ENCODE peak calls at places on chromosomes 13 and 19, in five cellular contexts. W, T, L, X and P are unnamed samples. For H3K36me3, the result is how much of the 10 kb centered on the place peaks cover.

GRCh38 chr19:28966737-28967401 is 246.1 kb downstream of the UQCRFS1 start:
- DNase-seq in L (no peak), W (no peak), T (no peak), X (no peak), P (no peak)

GRCh38 chr19:7654401-7654800 is 14.4 kb upstream of the RETN start:
- DNase-seq in T (no peak), X (no peak), L (no peak), W (no peak), P (no peak)

GRCh38 chr19:18470153-18470552 is 32.2 kb upstream of the ISYNA1 start:
- DNase-seq in T (no peak), W (no peak), X (no peak), L (no peak), P (no peak)

GRCh38 chr19:10835089-10835753 is 791 bp downstream of the TMED1 start:
- DNase-seq in W (peak), X (peak), T (no peak), L (no peak), P (peak)

GRCh38 chr13:50122465-50122864 is 107.2 kb downstream of the KCNRG start:
- DNase-seq in L (no peak), T (no peak), W (no peak), X (no peak), P (no peak)

GRCh38 chr13:64029343-64030093 is 2613.9 kb upstream of the PCDH20 start:
- DNase-seq in W (no peak), L (no peak), X (no peak), T (no peak), P (peak)

GRCh38 chr19:29843180-29844051 is 31.6 kb downstream of the CCNE1 start:
- DNase-seq in L (no peak), T (no peak), W (peak), X (no peak), P (peak)

GRCh38 chr19:5997371-5997770 is 19.4 kb upstream of the RANBP3 start:
- DNase-seq in W (no peak), T (no peak), L (no peak), X (no peak), P (no peak)

GRCh38 chr13:24118576-24118975 is 41.9 kb upstream of the SPATA13 start:
- DNase-seq in T (no peak), W (no peak), L (no peak), X (no peak), P (no peak)

GRCh38 chr19:48169585-48169973 is 565 bp downstream of the LIG1 start:
- DNase-seq in T (peak), L (peak), W (peak), X (peak), P (peak)

GRCh38 chr19:18415177-18415867 is 3.9 kb upstream of the SSBP4 start:
- DNase-seq in L (no peak), X (no peak), W (peak), T (peak), P (no peak)

GRCh38 chr13:44132710-44133109 is 240.9 kb upstream of the SERP2 start:
- DNase-seq in T (peak), W (peak), X (peak), L (peak), P (no peak)

DNA sequence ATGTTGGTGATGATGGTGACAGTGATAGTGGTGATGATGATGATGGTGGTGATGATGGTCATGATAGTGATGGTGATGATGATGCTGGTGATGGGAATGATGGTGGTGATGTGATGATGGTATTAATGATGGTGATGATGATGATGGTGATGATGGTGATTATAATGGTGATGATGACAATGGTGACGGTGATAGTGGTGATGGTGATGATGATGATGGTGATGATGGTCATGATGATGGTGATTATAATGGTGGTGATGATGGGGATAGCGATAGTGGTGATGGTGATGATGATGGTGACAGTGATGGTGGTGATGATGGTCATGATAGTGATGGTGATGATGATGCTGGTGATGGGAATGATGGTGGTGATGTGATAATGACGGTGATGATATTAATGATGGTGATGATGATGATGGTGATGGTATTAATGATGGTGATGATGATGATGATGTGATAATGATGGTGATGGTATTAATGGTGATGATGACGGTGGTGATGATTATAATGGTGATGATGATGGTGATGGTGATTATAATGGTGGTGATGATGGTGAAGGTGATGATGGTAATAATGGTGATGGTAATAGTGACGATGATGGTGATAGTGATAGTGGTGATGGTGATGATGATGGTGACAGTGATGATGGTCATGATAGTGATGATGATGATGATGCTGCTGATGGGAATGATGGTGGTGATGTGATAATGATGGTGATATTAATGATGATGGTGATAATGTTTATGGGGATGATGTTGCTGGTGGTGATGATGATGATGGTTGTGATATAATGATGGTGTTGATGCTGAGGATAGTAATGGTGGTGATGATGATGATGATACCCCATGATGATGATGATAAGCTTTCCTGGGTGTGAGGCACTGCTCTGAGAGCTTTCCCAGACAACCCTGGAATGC is 7.7 kb downstream of the C13orf46 start:
- DNase-seq in W (no peak), T (no peak), X (no peak), L (no peak), P (no peak)
- H3K36me3 ChIP-seq in W (under half), T (under half), X (under half), L (under half), P (under half)

GRCh38 chr13:110913911-110914292 is 967 bp downstream of the ANKRD10 start:
- DNase-seq in X (no peak), W (no peak), T (no peak), L (no peak), P (no peak)
- TF ChIP-seq POLR2A in X (no peak), W (no peak), T (no peak), L (no peak), P (no peak)

GRCh38 chr19:958967-959685 is 25.0 kb upstream of the WDR18 start:
- DNase-seq in T (no peak), X (no peak), W (no peak), L (peak), P (no peak)
- H3K36me3 ChIP-seq in T (under half), X (under half), W (under half), L (under half), P (under half)

DNA sequence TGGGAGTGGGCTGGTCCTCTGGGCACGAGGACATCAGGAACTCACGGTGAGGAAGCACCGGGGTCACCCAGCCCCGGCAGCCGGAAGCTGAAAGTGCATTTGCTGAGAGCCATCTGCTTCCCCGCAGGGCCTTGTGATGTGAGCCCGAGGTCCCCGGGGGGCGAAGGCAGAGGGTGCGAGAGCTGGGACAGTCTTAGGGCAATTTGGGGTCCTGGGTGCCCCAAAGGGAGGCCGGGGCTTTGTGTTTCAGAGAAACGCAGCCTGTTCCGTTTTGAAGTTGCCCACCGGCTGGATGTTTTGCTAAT is 4.8 kb downstream of the F2RL3 start:
- DNase-seq in X (no peak), T (no peak), W (no peak), L (no peak), P (no peak)
- TF ChIP-seq POLR2A in X (no peak), T (no peak), W (no peak), L (no peak), P (no peak)

GRCh38 chr19:1418951-1419735 is 11.8 kb downstream of the DAZAP1 start:
- DNase-seq in T (no peak), X (no peak), L (no peak), W (no peak), P (no peak)
- H3K36me3 ChIP-seq in T (under half), X (half or more), L (under half), W (half or more), P (under half)

GRCh38 chr19:641702-642101 is 2.0 kb downstream of the FGF22 start:
- DNase-seq in W (no peak), L (no peak), T (no peak), X (no peak), P (no peak)

GRCh38 chr19:644363-644762 is 4.7 kb downstream of the FGF22 start:
- DNase-seq in T (no peak), W (no peak), X (no peak), L (no peak), P (no peak)

GRCh38 chr19:643736-644135 is 4.1 kb downstream of the FGF22 start:
- DNase-seq in T (no peak), X (no peak), L (no peak), W (no peak), P (no peak)

GRCh38 chr19:644789-645188 is 5.1 kb downstream of the FGF22 start:
- DNase-seq in T (no peak), L (no peak), W (no peak), X (no peak), P (no peak)

GRCh38 chr19:642755-643727 is 3.4 kb downstream of the FGF22 start:
- DNase-seq in W (no peak), T (no peak), X (no peak), L (no peak), P (no peak)
- TF ChIP-seq POLR2A in W (no peak), T (no peak), X (no peak), L (no peak), P (no peak)

GRCh38 chr19:58429745-58430144 is 10.2 kb downstream of the ZNF132 start:
- DNase-seq in X (no peak), W (no peak), T (no peak), L (no peak), P (no peak)
- H3K36me3 ChIP-seq in X (under half), W (under half), T (under half), L (under half), P (under half)

GRCh38 chr19:13069415-13070369 is 33.0 kb downstream of the LYL1 start:
- DNase-seq in W (no peak), L (no peak), T (no peak), X (no peak), P (no peak)

GRCh38 chr19:13072206-13072898 is 30.3 kb downstream of the LYL1 start:
- DNase-seq in X (no peak), W (no peak), T (no peak), L (no peak), P (no peak)

GRCh38 chr19:13068064-13068807 is 34.4 kb downstream of the LYL1 start:
- DNase-seq in W (no peak), X (no peak), L (no peak), T (no peak), P (peak)

GRCh38 chr19:13071444-13072205 is 31.0 kb downstream of the LYL1 start:
- DNase-seq in X (no peak), T (no peak), L (no peak), W (no peak), P (no peak)

DNA sequence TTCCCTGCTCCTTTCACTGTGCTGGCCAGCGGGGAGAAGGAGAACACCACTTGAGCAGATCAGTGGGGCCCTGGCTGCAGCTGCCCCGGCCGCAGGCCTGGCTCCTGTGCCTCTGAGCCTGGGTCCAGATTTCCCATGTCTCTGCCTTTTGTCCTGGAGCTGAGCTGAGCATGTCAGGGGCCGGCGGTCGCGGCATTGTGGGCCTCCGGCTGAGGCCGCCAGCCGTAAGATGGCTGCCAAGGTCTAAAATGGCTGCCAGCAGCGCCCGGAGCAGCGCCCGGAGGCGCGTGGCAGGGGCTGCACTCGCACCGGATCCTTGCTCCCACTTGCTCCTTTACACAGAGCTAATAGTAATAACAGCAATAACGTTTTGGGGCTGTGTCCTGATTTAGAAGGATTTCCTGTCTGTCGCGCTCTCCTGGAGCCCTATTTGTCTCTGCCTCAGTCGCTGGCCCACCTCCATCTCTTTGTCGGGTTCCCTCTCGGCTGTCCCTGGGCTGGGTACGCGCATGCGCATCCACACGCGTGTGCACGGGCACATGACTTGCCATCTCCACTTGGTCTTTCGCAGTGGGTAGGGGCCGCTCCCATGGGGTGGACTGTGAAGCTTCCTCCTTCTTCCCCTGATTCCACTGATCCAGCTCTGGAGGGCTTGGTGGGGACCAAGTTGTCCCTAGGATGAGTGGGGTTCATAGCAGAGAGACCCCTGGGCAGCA is 32.1 kb downstream of the LYL1 start:
- DNase-seq in W (no peak), L (no peak), T (no peak), X (no peak), P (no peak)
- TF ChIP-seq POLR2A in W (no peak), L (no peak), T (no peak), X (no peak), P (no peak)

DNA sequence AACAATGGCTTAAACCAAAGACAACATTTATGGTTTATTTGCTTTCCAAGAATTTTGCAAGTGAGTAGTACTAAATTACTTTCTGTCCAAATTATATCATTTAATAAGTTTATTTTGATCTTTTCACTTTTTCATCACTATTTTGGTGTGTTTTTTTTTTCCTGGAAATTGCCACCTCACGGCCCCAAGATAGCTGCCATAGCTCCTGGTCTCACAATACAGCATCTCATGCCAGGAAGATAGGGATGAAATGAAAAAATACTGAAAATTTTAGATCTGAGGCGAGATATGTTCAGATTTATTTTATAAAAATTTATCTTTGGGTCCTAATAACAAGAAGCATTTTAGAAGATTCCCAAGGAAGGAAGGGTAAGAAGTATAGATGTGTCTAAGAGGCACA is 6.9 kb upstream of the FPR3 start:
- DNase-seq in T (no peak), L (no peak), X (no peak), W (no peak), P (no peak)
- H3K36me3 ChIP-seq in T (under half), L (under half), X (under half), W (under half), P (under half)